ENCODE peak calls at places on chromosomes 5 and 9, in five cellular contexts. R, G, Z, C and K are unnamed samples.

GRCh38 chr5:172765766-172766286 is 5.2 kb downstream of the DUSP1 start:
- DNase-seq in R (no peak), G (no peak), Z (no peak), C (no peak), K (peak)

GRCh38 chr5:57405984-57406383 is 76.6 kb downstream of the ACTBL2 start:
- DNase-seq in R (no peak), G (no peak), Z (no peak), C (no peak), K (no peak)

GRCh38 chr9:130042406-130042930 is 521 bp downstream of the FNBP1 start:
- DNase-seq in R (no peak), G (no peak), Z (peak), C (no peak), K (no peak)

GRCh38 chr5:53331463-53331862 is 149.0 kb upstream of the FST start:
- DNase-seq in R (no peak), G (no peak), Z (no peak), C (no peak), K (no peak)

GRCh38 chr9:87594218-87594617 is 96.6 kb downstream of the DAPK1 start:
- DNase-seq in R (no peak), G (no peak), Z (no peak), C (no peak), K (no peak)

GRCh38 chr5:109992264-109992915 is 302.7 kb downstream of the MAN2A1 start:
- DNase-seq in R (no peak), G (no peak), Z (no peak), C (no peak), K (no peak)

GRCh38 chr5:2903451-2904395 is 152.2 kb upstream of the IRX2 start:
- DNase-seq in R (peak), G (no peak), Z (peak), C (no peak), K (no peak)

GRCh38 chr9:77710276-77710675 is 62.2 kb upstream of the GNA14 start:
- DNase-seq in R (no peak), G (no peak), Z (no peak), C (no peak), K (no peak)

GRCh38 chr9:22693151-22693550 is 246.5 kb downstream of the DMRTA1 start:
- DNase-seq in R (no peak), G (no peak), Z (no peak), C (no peak), K (no peak)

GRCh38 chr5:136375920-136376319 is 10.6 kb upstream of the TRPC7 start:
- DNase-seq in R (no peak), G (no peak), Z (no peak), C (no peak), K (no peak)

GRCh38 chr5:64788156-64788555 is 19.4 kb downstream of the CWC27 start:
- DNase-seq in R (no peak), G (no peak), Z (no peak), C (no peak), K (no peak)

GRCh38 chr5:41161271-41161670 is 52.1 kb downstream of the C6 start:
- DNase-seq in R (no peak), G (no peak), Z (no peak), C (no peak), K (no peak)

GRCh38 chr9:21964925-21965385 is 29.2 kb downstream of the CDKN2A start:
- DNase-seq in R (peak), G (no peak), Z (peak), C (no peak), K (peak)

GRCh38 chr5:173872887-173873286 is 15.3 kb upstream of the CPEB4 start:
- DNase-seq in R (no peak), G (peak), Z (peak), C (no peak), K (no peak)

GRCh38 chr9:78590068-78590467 is 293.1 kb downstream of the PSAT1 start:
- DNase-seq in R (no peak), G (no peak), Z (no peak), C (no peak), K (no peak)

GRCh38 chr5:57316798-57317327 is 143.0 kb downstream of the GPBP1 start:
- DNase-seq in R (no peak), G (peak), Z (peak), C (no peak), K (no peak)

GRCh38 chr5:37005946-37006540 is 129.5 kb downstream of the NIPBL start:
- DNase-seq in R (no peak), G (no peak), Z (no peak), C (no peak), K (peak)

GRCh38 chr9:35910613-35911488 is 1.6 kb downstream of the SPAAR start:
- DNase-seq in R (no peak), G (no peak), Z (peak), C (no peak), K (peak)
- TF ChIP-seq POLR2A in R (no peak), G (no peak), Z (no peak), C (no peak), K (no peak)

DNA sequence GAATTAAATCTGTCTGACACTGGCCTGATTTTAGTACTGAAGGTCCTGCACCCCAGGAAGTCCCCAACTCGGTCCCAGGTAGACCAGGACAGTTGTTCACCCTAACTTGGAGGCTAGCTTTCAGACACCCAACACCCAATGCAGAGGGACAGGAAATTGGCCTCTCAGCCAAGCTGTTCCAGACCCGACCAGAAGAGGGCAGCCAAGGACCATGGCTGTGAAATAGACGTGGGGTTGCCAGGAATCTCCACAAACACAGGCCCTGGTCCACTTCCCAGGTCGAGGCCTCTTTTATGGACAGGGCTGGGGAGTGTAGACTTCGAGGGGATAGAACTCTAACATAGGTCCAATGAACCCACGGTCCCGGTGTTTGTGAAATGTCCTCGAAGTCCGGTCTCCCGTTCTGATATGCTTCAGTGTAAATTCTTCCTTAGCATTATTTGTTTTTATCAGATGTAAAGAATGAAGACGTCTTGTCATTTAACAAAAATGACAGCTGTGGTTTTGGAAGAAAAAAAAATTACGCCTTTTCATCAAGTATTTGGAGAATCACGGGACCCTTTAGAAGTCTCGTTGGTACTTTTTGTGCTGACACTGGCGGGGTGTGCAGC is 260.3 kb upstream of the ADAMTS16 start:
- DNase-seq in R (no peak), G (peak), Z (peak), C (peak), K (peak)
- TF ChIP-seq POLR2A in R (no peak), G (no peak), Z (no peak), C (no peak), K (no peak)

DNA sequence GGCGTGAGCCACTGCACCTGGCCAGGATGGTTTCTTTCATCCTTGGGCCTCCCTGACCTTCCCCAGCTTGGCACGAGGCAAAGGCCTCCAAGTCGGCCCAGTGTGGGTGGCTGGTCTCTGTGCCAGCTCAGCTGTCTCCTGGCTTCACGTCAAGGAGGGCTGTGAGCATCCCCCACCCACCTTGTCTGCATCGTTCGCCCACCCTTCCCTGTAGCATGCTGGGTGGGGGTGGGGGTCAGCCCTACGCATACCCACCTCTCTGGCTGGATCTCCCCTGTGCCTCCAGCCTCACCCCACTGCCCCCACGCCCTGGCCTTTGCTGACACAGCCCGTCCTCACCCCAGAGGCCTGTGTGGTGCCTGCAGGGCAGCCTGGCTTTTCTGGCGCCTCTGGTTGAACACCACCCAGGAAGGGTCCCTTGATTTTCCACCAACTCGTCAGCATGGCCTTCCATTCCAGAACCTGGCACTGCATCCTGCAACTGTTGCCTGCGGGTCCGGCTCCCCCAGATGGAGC is 8.8 kb upstream of the WDR5 start:
- DNase-seq in R (no peak), G (no peak), Z (no peak), C (no peak), K (no peak)
- TF ChIP-seq POLR2A in R (no peak), G (no peak), Z (no peak), C (no peak), K (no peak)

GRCh38 chr5:150163547-150164059 is 3.0 kb upstream of the CDX1 start:
- DNase-seq in R (no peak), G (peak), Z (no peak), C (peak), K (no peak)
- TF ChIP-seq POLR2A in R (no peak), G (no peak), Z (no peak), C (no peak), K (no peak)

GRCh38 chr5:113294341-113295110 is 140.3 kb downstream of the TSSK1B start:
- DNase-seq in R (peak), G (peak), Z (peak), C (peak), K (peak)
- TF ChIP-seq POLR2A in R (no peak), G (peak), Z (peak), C (no peak), K (no peak)

GRCh38 chr9:97991818-97992217 is 8.7 kb downstream of the ANP32B start:
- DNase-seq in R (no peak), G (no peak), Z (no peak), C (no peak), K (no peak)

GRCh38 chr9:97992219-97992618 is 9.1 kb downstream of the ANP32B start:
- DNase-seq in R (no peak), G (no peak), Z (no peak), C (no peak), K (no peak)

GRCh38 chr9:97997330-97998276 is 14.5 kb downstream of the ANP32B start:
- DNase-seq in R (no peak), G (no peak), Z (no peak), C (no peak), K (no peak)

GRCh38 chr9:97993000-97993399 is 9.9 kb downstream of the ANP32B start:
- DNase-seq in R (no peak), G (no peak), Z (no peak), C (no peak), K (no peak)

DNA sequence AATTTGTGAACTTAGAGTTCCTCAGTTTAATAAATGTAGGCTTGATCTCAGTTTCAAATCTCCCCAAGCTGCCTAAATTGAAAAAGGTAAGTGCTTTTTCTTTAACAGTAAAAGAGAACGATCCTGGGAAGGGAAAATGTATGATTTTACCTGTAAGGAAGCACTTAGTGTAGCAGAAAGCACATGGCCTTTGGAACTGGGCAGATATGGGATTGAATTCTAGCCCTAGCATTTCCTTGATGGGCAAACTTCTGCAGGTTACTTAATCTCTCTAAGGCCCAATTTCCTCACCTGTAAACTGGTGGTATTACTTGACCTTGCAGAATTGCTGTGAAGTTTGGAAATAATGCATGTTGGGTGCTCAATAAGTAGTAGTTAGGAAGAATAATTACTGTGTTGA is 11.6 kb downstream of the ANP32B start:
- DNase-seq in R (no peak), G (no peak), Z (no peak), C (no peak), K (no peak)
- TF ChIP-seq POLR2A in R (no peak), G (no peak), Z (no peak), C (no peak), K (no peak)

DNA sequence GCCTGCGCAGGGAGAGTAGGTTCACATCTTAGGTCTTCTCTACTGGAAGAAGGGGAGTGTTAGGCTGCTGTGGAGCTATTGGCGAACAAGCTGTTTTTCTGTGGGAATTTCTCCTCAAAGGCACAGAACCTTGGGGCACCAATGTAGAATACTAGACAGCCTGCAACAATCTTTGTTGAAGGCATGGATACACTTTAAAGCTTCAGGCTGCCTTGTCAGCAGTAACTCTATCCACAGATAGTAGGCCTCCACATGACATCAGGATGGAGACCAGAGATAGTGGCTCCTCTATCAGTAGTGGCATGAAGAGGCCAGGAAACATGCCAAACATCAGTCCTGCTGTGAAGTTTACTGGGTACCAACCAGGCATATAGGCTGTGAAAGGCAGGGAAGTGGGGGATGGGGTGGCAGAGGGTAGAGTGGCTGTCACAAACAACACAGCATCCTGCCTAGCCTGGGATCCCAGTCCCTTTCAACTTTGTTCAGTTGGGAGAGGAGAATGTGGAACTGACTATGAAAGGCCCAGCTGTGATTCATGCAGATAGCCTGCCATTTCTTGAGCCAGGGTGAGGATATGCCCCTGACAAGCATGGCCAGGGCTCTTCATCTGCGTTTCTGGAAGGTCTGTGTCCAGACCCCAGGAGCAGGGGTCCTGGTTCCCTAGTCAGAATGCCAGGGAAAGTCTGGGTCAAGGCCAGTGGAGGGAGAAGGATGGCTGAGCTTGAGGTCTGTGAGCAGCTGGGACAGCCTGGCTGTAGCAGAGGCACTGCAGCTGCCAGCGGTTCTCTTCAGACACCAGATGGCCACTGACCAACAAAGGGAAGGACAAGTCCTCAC is 1.0 kb upstream of the HK3 start:
- DNase-seq in R (no peak), G (no peak), Z (no peak), C (no peak), K (peak)
- TF ChIP-seq POLR2A in R (no peak), G (no peak), Z (no peak), C (no peak), K (no peak)

GRCh38 chr5:72106922-72107873 is at the start of gene MAP1B:
- DNase-seq in R (peak), G (peak), Z (peak), C (peak), K (peak)
- TF ChIP-seq POLR2A in R (no peak), G (peak), Z (peak), C (no peak), K (no peak)

GRCh38 chr9:113593682-113594281 is 130.3 kb downstream of the RGS3 start:
- DNase-seq in R (peak), G (peak), Z (peak), C (peak), K (peak)
- TF ChIP-seq POLR2A in R (no peak), G (peak), Z (peak), C (no peak), K (no peak)

DNA sequence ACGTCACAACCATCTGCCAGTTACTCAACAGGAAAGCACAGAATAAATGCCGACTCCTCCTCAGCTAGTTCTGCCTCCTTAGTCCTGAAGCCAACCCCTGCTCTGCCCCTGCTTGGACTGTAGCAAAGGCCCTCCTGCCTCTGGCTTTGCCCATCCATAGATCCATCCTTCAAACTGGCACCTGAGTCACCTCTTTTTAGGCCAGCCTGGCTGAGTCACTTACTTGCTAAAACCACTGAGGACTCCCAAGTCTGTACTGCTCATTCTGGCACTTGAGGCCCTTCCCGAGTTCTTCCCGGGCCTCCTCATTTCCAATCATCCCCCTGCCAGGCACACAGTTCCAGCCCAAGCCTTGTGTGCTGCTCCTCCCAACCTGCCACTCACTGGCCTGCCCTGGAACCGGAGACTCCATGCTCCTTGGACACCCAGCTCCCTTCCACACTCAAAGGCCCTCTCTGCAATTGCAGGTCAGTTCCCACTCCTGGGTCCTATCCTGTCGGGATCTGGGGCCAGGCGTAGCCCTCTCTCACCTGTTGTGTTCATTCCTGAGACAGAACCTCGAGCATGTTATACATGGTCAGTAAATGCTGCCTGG is 220.1 kb downstream of the DAB2IP start:
- DNase-seq in R (peak), G (no peak), Z (no peak), C (no peak), K (no peak)
- TF ChIP-seq POLR2A in R (no peak), G (no peak), Z (no peak), C (no peak), K (no peak)